ENCODE peak calls at places on chromosome 6, in nine cellular contexts. One of them, this sample, is unnamed.

GRCh38 chr6:31945507-31946369 is at the start of gene CFB:
- DNase-seq in stimulated activated CD4-positive, alpha-beta T cell treated with anti-CD3 and anti-CD28 coated beads, Interleukin-4, amount 100 ng/mL, for 24 hours: no peak
- DNase-seq in stromal cell of bone marrow: peak
- DNase-seq in ovary: peak
- DNase-seq in HCEC 1CT: peak
- DNase-seq in COR-L47: no peak
- DNase-seq in GM20000: no peak
- DNase-seq in activated naive CD4-positive, alpha-beta T cell treated with anti-CD3 and anti-CD28 coated beads, Interleukin-2, amount 10 ng/mL, durations not matched to agents 7 days and 5 days: no peak
- DNase-seq in HuH-7.5: peak
- DNase-seq in this sample: peak

GRCh38 chr6:42428326-42429041 is 23.2 kb downstream of the TRERF1 start:
- DNase-seq in stimulated activated CD4-positive, alpha-beta T cell treated with anti-CD3 and anti-CD28 coated beads, Interleukin-4, amount 100 ng/mL, for 24 hours: peak
- DNase-seq in stromal cell of bone marrow: no peak
- DNase-seq in ovary: no peak
- DNase-seq in HCEC 1CT: no peak
- DNase-seq in COR-L47: no peak
- DNase-seq in GM20000: peak
- DNase-seq in activated naive CD4-positive, alpha-beta T cell treated with anti-CD3 and anti-CD28 coated beads, Interleukin-2, amount 10 ng/mL, durations not matched to agents 7 days and 5 days: peak
- DNase-seq in HuH-7.5: no peak
- DNase-seq in this sample: no peak

GRCh38 chr6:90263653-90264052 is 33.0 kb downstream of the BACH2 start:
- DNase-seq in stimulated activated CD4-positive, alpha-beta T cell treated with anti-CD3 and anti-CD28 coated beads, Interleukin-4, amount 100 ng/mL, for 24 hours: no peak
- DNase-seq in stromal cell of bone marrow: no peak
- DNase-seq in ovary: no peak
- DNase-seq in HCEC 1CT: no peak
- DNase-seq in COR-L47: no peak
- DNase-seq in GM20000: no peak
- DNase-seq in activated naive CD4-positive, alpha-beta T cell treated with anti-CD3 and anti-CD28 coated beads, Interleukin-2, amount 10 ng/mL, durations not matched to agents 7 days and 5 days: no peak
- DNase-seq in HuH-7.5: no peak
- DNase-seq in this sample: no peak

GRCh38 chr6:115058414-115059211 is 715.8 kb upstream of the HS3ST5 start:
- DNase-seq in stimulated activated CD4-positive, alpha-beta T cell treated with anti-CD3 and anti-CD28 coated beads, Interleukin-4, amount 100 ng/mL, for 24 hours: no peak
- DNase-seq in stromal cell of bone marrow: no peak
- DNase-seq in ovary: no peak
- DNase-seq in HCEC 1CT: no peak
- DNase-seq in COR-L47: no peak
- DNase-seq in GM20000: no peak
- DNase-seq in activated naive CD4-positive, alpha-beta T cell treated with anti-CD3 and anti-CD28 coated beads, Interleukin-2, amount 10 ng/mL, durations not matched to agents 7 days and 5 days: no peak
- DNase-seq in HuH-7.5: no peak
- DNase-seq in this sample: no peak

GRCh38 chr6:38364775-38365174 is 275.0 kb downstream of the BTBD9 start:
- DNase-seq in stimulated activated CD4-positive, alpha-beta T cell treated with anti-CD3 and anti-CD28 coated beads, Interleukin-4, amount 100 ng/mL, for 24 hours: no peak
- DNase-seq in stromal cell of bone marrow: no peak
- DNase-seq in ovary: no peak
- DNase-seq in HCEC 1CT: no peak
- DNase-seq in COR-L47: no peak
- DNase-seq in GM20000: no peak
- DNase-seq in activated naive CD4-positive, alpha-beta T cell treated with anti-CD3 and anti-CD28 coated beads, Interleukin-2, amount 10 ng/mL, durations not matched to agents 7 days and 5 days: no peak
- DNase-seq in HuH-7.5: no peak
- DNase-seq in this sample: no peak

GRCh38 chr6:79028641-79029314 is 49.3 kb downstream of the PHIP start:
- DNase-seq in stimulated activated CD4-positive, alpha-beta T cell treated with anti-CD3 and anti-CD28 coated beads, Interleukin-4, amount 100 ng/mL, for 24 hours: no peak
- DNase-seq in stromal cell of bone marrow: no peak
- DNase-seq in ovary: no peak
- DNase-seq in HCEC 1CT: no peak
- DNase-seq in COR-L47: no peak
- DNase-seq in GM20000: no peak
- DNase-seq in activated naive CD4-positive, alpha-beta T cell treated with anti-CD3 and anti-CD28 coated beads, Interleukin-2, amount 10 ng/mL, durations not matched to agents 7 days and 5 days: no peak
- DNase-seq in HuH-7.5: no peak
- DNase-seq in this sample: no peak

GRCh38 chr6:121055572-121056163 is 278.6 kb downstream of the TBC1D32 start:
- DNase-seq in stimulated activated CD4-positive, alpha-beta T cell treated with anti-CD3 and anti-CD28 coated beads, Interleukin-4, amount 100 ng/mL, for 24 hours: no peak
- DNase-seq in stromal cell of bone marrow: peak
- DNase-seq in ovary: no peak
- DNase-seq in HCEC 1CT: peak
- DNase-seq in COR-L47: no peak
- DNase-seq in GM20000: peak
- DNase-seq in activated naive CD4-positive, alpha-beta T cell treated with anti-CD3 and anti-CD28 coated beads, Interleukin-2, amount 10 ng/mL, durations not matched to agents 7 days and 5 days: no peak
- DNase-seq in HuH-7.5: peak
- DNase-seq in this sample: peak

GRCh38 chr6:149694926-149695325 is 23.0 kb downstream of the LATS1 start:
- DNase-seq in stimulated activated CD4-positive, alpha-beta T cell treated with anti-CD3 and anti-CD28 coated beads, Interleukin-4, amount 100 ng/mL, for 24 hours: no peak
- DNase-seq in stromal cell of bone marrow: no peak
- DNase-seq in ovary: no peak
- DNase-seq in HCEC 1CT: no peak
- DNase-seq in COR-L47: no peak
- DNase-seq in GM20000: no peak
- DNase-seq in activated naive CD4-positive, alpha-beta T cell treated with anti-CD3 and anti-CD28 coated beads, Interleukin-2, amount 10 ng/mL, durations not matched to agents 7 days and 5 days: no peak
- DNase-seq in HuH-7.5: no peak
- DNase-seq in this sample: no peak

GRCh38 chr6:95574811-95575210 is 2.5 kb upstream of the MANEA start:
- DNase-seq in stimulated activated CD4-positive, alpha-beta T cell treated with anti-CD3 and anti-CD28 coated beads, Interleukin-4, amount 100 ng/mL, for 24 hours: no peak
- DNase-seq in stromal cell of bone marrow: peak
- DNase-seq in ovary: no peak
- DNase-seq in HCEC 1CT: peak
- DNase-seq in COR-L47: no peak
- DNase-seq in GM20000: no peak
- DNase-seq in activated naive CD4-positive, alpha-beta T cell treated with anti-CD3 and anti-CD28 coated beads, Interleukin-2, amount 10 ng/mL, durations not matched to agents 7 days and 5 days: no peak
- DNase-seq in HuH-7.5: no peak
- DNase-seq in this sample: no peak

GRCh38 chr6:24721461-24722215 is 2.7 kb upstream of the C6orf62 start:
- DNase-seq in stimulated activated CD4-positive, alpha-beta T cell treated with anti-CD3 and anti-CD28 coated beads, Interleukin-4, amount 100 ng/mL, for 24 hours: no peak
- DNase-seq in stromal cell of bone marrow: peak
- DNase-seq in ovary: no peak
- DNase-seq in HCEC 1CT: peak
- DNase-seq in COR-L47: no peak
- DNase-seq in GM20000: peak
- DNase-seq in activated naive CD4-positive, alpha-beta T cell treated with anti-CD3 and anti-CD28 coated beads, Interleukin-2, amount 10 ng/mL, durations not matched to agents 7 days and 5 days: no peak
- DNase-seq in HuH-7.5: peak
- DNase-seq in this sample: no peak

GRCh38 chr6:54646069-54646468 is 200.5 kb upstream of the FAM83B start:
- DNase-seq in stimulated activated CD4-positive, alpha-beta T cell treated with anti-CD3 and anti-CD28 coated beads, Interleukin-4, amount 100 ng/mL, for 24 hours: no peak
- DNase-seq in stromal cell of bone marrow: peak
- DNase-seq in ovary: no peak
- DNase-seq in HCEC 1CT: no peak
- DNase-seq in COR-L47: no peak
- DNase-seq in GM20000: no peak
- DNase-seq in activated naive CD4-positive, alpha-beta T cell treated with anti-CD3 and anti-CD28 coated beads, Interleukin-2, amount 10 ng/mL, durations not matched to agents 7 days and 5 days: no peak
- DNase-seq in HuH-7.5: no peak
- DNase-seq in this sample: no peak

GRCh38 chr6:168256940-168257339 is 62.6 kb downstream of the DACT2 start:
- DNase-seq in stimulated activated CD4-positive, alpha-beta T cell treated with anti-CD3 and anti-CD28 coated beads, Interleukin-4, amount 100 ng/mL, for 24 hours: no peak
- DNase-seq in stromal cell of bone marrow: no peak
- DNase-seq in ovary: no peak
- DNase-seq in HCEC 1CT: no peak
- DNase-seq in COR-L47: no peak
- DNase-seq in GM20000: no peak
- DNase-seq in activated naive CD4-positive, alpha-beta T cell treated with anti-CD3 and anti-CD28 coated beads, Interleukin-2, amount 10 ng/mL, durations not matched to agents 7 days and 5 days: no peak
- DNase-seq in HuH-7.5: no peak
- DNase-seq in this sample: no peak

GRCh38 chr6:100456178-100456880 is 8.4 kb downstream of the SIM1 start:
- DNase-seq in stimulated activated CD4-positive, alpha-beta T cell treated with anti-CD3 and anti-CD28 coated beads, Interleukin-4, amount 100 ng/mL, for 24 hours: no peak
- DNase-seq in stromal cell of bone marrow: no peak
- DNase-seq in ovary: no peak
- DNase-seq in HCEC 1CT: no peak
- DNase-seq in COR-L47: no peak
- DNase-seq in GM20000: no peak
- DNase-seq in activated naive CD4-positive, alpha-beta T cell treated with anti-CD3 and anti-CD28 coated beads, Interleukin-2, amount 10 ng/mL, durations not matched to agents 7 days and 5 days: no peak
- DNase-seq in HuH-7.5: no peak
- DNase-seq in this sample: no peak

GRCh38 chr6:126631343-126631742 is 291.4 kb downstream of the CENPW start:
- DNase-seq in stimulated activated CD4-positive, alpha-beta T cell treated with anti-CD3 and anti-CD28 coated beads, Interleukin-4, amount 100 ng/mL, for 24 hours: no peak
- DNase-seq in stromal cell of bone marrow: no peak
- DNase-seq in ovary: no peak
- DNase-seq in HCEC 1CT: peak
- DNase-seq in COR-L47: no peak
- DNase-seq in GM20000: no peak
- DNase-seq in activated naive CD4-positive, alpha-beta T cell treated with anti-CD3 and anti-CD28 coated beads, Interleukin-2, amount 10 ng/mL, durations not matched to agents 7 days and 5 days: no peak
- DNase-seq in HuH-7.5: no peak
- DNase-seq in this sample: no peak

GRCh38 chr6:81120280-81120679 is 632.2 kb downstream of the TENT5A start:
- DNase-seq in stimulated activated CD4-positive, alpha-beta T cell treated with anti-CD3 and anti-CD28 coated beads, Interleukin-4, amount 100 ng/mL, for 24 hours: no peak
- DNase-seq in stromal cell of bone marrow: no peak
- DNase-seq in ovary: no peak
- DNase-seq in HCEC 1CT: no peak
- DNase-seq in COR-L47: no peak
- DNase-seq in GM20000: no peak
- DNase-seq in activated naive CD4-positive, alpha-beta T cell treated with anti-CD3 and anti-CD28 coated beads, Interleukin-2, amount 10 ng/mL, durations not matched to agents 7 days and 5 days: no peak
- DNase-seq in HuH-7.5: no peak
- DNase-seq in this sample: no peak

GRCh38 chr6:126182650-126183311 is 157.1 kb upstream of the CENPW start:
- DNase-seq in stimulated activated CD4-positive, alpha-beta T cell treated with anti-CD3 and anti-CD28 coated beads, Interleukin-4, amount 100 ng/mL, for 24 hours: no peak
- DNase-seq in stromal cell of bone marrow: no peak
- DNase-seq in ovary: no peak
- DNase-seq in HCEC 1CT: no peak
- DNase-seq in COR-L47: no peak
- DNase-seq in GM20000: no peak
- DNase-seq in activated naive CD4-positive, alpha-beta T cell treated with anti-CD3 and anti-CD28 coated beads, Interleukin-2, amount 10 ng/mL, durations not matched to agents 7 days and 5 days: no peak
- DNase-seq in HuH-7.5: no peak
- DNase-seq in this sample: no peak

GRCh38 chr6:14467591-14467990 is 350.0 kb downstream of the CD83 start:
- DNase-seq in stimulated activated CD4-positive, alpha-beta T cell treated with anti-CD3 and anti-CD28 coated beads, Interleukin-4, amount 100 ng/mL, for 24 hours: no peak
- DNase-seq in stromal cell of bone marrow: peak
- DNase-seq in ovary: no peak
- DNase-seq in HCEC 1CT: peak
- DNase-seq in COR-L47: no peak
- DNase-seq in GM20000: no peak
- DNase-seq in activated naive CD4-positive, alpha-beta T cell treated with anti-CD3 and anti-CD28 coated beads, Interleukin-2, amount 10 ng/mL, durations not matched to agents 7 days and 5 days: no peak
- DNase-seq in HuH-7.5: no peak
- DNase-seq in this sample: no peak

GRCh38 chr6:75975904-75976303 is 96.6 kb downstream of the IMPG1 start:
- DNase-seq in stimulated activated CD4-positive, alpha-beta T cell treated with anti-CD3 and anti-CD28 coated beads, Interleukin-4, amount 100 ng/mL, for 24 hours: no peak
- DNase-seq in stromal cell of bone marrow: no peak
- DNase-seq in ovary: no peak
- DNase-seq in HCEC 1CT: no peak
- DNase-seq in COR-L47: no peak
- DNase-seq in GM20000: no peak
- DNase-seq in activated naive CD4-positive, alpha-beta T cell treated with anti-CD3 and anti-CD28 coated beads, Interleukin-2, amount 10 ng/mL, durations not matched to agents 7 days and 5 days: no peak
- DNase-seq in HuH-7.5: no peak
- DNase-seq in this sample: no peak

GRCh38 chr6:45697605-45698004 is 318.1 kb downstream of the CLIC5 start:
- DNase-seq in stimulated activated CD4-positive, alpha-beta T cell treated with anti-CD3 and anti-CD28 coated beads, Interleukin-4, amount 100 ng/mL, for 24 hours: no peak
- DNase-seq in stromal cell of bone marrow: peak
- DNase-seq in ovary: no peak
- DNase-seq in HCEC 1CT: peak
- DNase-seq in COR-L47: no peak
- DNase-seq in GM20000: no peak
- DNase-seq in activated naive CD4-positive, alpha-beta T cell treated with anti-CD3 and anti-CD28 coated beads, Interleukin-2, amount 10 ng/mL, durations not matched to agents 7 days and 5 days: no peak
- DNase-seq in HuH-7.5: no peak
- DNase-seq in this sample: peak

GRCh38 chr6:118152524-118152923 is 245.5 kb downstream of the SLC35F1 start:
- DNase-seq in stimulated activated CD4-positive, alpha-beta T cell treated with anti-CD3 and anti-CD28 coated beads, Interleukin-4, amount 100 ng/mL, for 24 hours: no peak
- DNase-seq in stromal cell of bone marrow: no peak
- DNase-seq in ovary: no peak
- DNase-seq in HCEC 1CT: no peak
- DNase-seq in COR-L47: no peak
- DNase-seq in GM20000: no peak
- DNase-seq in activated naive CD4-positive, alpha-beta T cell treated with anti-CD3 and anti-CD28 coated beads, Interleukin-2, amount 10 ng/mL, durations not matched to agents 7 days and 5 days: no peak
- DNase-seq in HuH-7.5: no peak
- DNase-seq in this sample: no peak

GRCh38 chr6:41355952-41356351 is 20.5 kb downstream of the NCR2 start:
- DNase-seq in stimulated activated CD4-positive, alpha-beta T cell treated with anti-CD3 and anti-CD28 coated beads, Interleukin-4, amount 100 ng/mL, for 24 hours: no peak
- DNase-seq in stromal cell of bone marrow: no peak
- DNase-seq in ovary: no peak
- DNase-seq in HCEC 1CT: no peak
- DNase-seq in COR-L47: no peak
- DNase-seq in GM20000: no peak
- DNase-seq in activated naive CD4-positive, alpha-beta T cell treated with anti-CD3 and anti-CD28 coated beads, Interleukin-2, amount 10 ng/mL, durations not matched to agents 7 days and 5 days: no peak
- DNase-seq in HuH-7.5: no peak
- DNase-seq in this sample: no peak

GRCh38 chr6:8170245-8170644 is 67.9 kb upstream of the EEF1E1 start:
- DNase-seq in stimulated activated CD4-positive, alpha-beta T cell treated with anti-CD3 and anti-CD28 coated beads, Interleukin-4, amount 100 ng/mL, for 24 hours: no peak
- DNase-seq in stromal cell of bone marrow: no peak
- DNase-seq in ovary: no peak
- DNase-seq in HCEC 1CT: no peak
- DNase-seq in COR-L47: no peak
- DNase-seq in GM20000: no peak
- DNase-seq in activated naive CD4-positive, alpha-beta T cell treated with anti-CD3 and anti-CD28 coated beads, Interleukin-2, amount 10 ng/mL, durations not matched to agents 7 days and 5 days: no peak
- DNase-seq in HuH-7.5: no peak
- DNase-seq in this sample: no peak

GRCh38 chr6:97885230-97885772 is 602.3 kb upstream of the MMS22L start:
- DNase-seq in stimulated activated CD4-positive, alpha-beta T cell treated with anti-CD3 and anti-CD28 coated beads, Interleukin-4, amount 100 ng/mL, for 24 hours: no peak
- DNase-seq in stromal cell of bone marrow: no peak
- DNase-seq in ovary: no peak
- DNase-seq in HCEC 1CT: no peak
- DNase-seq in COR-L47: no peak
- DNase-seq in GM20000: no peak
- DNase-seq in activated naive CD4-positive, alpha-beta T cell treated with anti-CD3 and anti-CD28 coated beads, Interleukin-2, amount 10 ng/mL, durations not matched to agents 7 days and 5 days: no peak
- DNase-seq in HuH-7.5: no peak
- DNase-seq in this sample: no peak

GRCh38 chr6:55443238-55444134 is 116.2 kb downstream of the GFRAL start:
- DNase-seq in stimulated activated CD4-positive, alpha-beta T cell treated with anti-CD3 and anti-CD28 coated beads, Interleukin-4, amount 100 ng/mL, for 24 hours: no peak
- DNase-seq in stromal cell of bone marrow: peak
- DNase-seq in ovary: no peak
- DNase-seq in HCEC 1CT: no peak
- DNase-seq in COR-L47: no peak
- DNase-seq in GM20000: no peak
- DNase-seq in activated naive CD4-positive, alpha-beta T cell treated with anti-CD3 and anti-CD28 coated beads, Interleukin-2, amount 10 ng/mL, durations not matched to agents 7 days and 5 days: no peak
- DNase-seq in HuH-7.5: no peak
- DNase-seq in this sample: no peak

GRCh38 chr6:81762132-81762531 is 9.7 kb upstream of the TENT5A start:
- DNase-seq in stimulated activated CD4-positive, alpha-beta T cell treated with anti-CD3 and anti-CD28 coated beads, Interleukin-4, amount 100 ng/mL, for 24 hours: no peak
- DNase-seq in stromal cell of bone marrow: no peak
- DNase-seq in ovary: no peak
- DNase-seq in HCEC 1CT: no peak
- DNase-seq in COR-L47: no peak
- DNase-seq in GM20000: no peak
- DNase-seq in activated naive CD4-positive, alpha-beta T cell treated with anti-CD3 and anti-CD28 coated beads, Interleukin-2, amount 10 ng/mL, durations not matched to agents 7 days and 5 days: no peak
- DNase-seq in HuH-7.5: no peak
- DNase-seq in this sample: no peak

This sample was measured in A549.